ENCODE peak calls at places on chromosome 12, in four cellular contexts. D, I, J and B are unnamed samples.

GRCh38 chr12:84912191-84913142 is at the start of gene SLC6A15:
- DNase-seq in I (peak; percentile 93), J (peak; percentile 50), D (peak; percentile 85), B (no peak)

GRCh38 chr12:102343361-102344121 is 136.8 kb downstream of the IGF1 start:
- DNase-seq in I (no peak), D (no peak), J (no peak), B (no peak)

GRCh38 chr12:93839076-93839475 is 161.9 kb downstream of the CRADD start:
- DNase-seq in D (no peak), I (no peak), J (no peak), B (no peak)

GRCh38 chr12:90048918-90049317 is 340.3 kb upstream of the ATP2B1 start:
- DNase-seq in D (no peak), J (no peak), I (no peak), B (no peak)

GRCh38 chr12:62899568-62900390 is 35.2 kb downstream of the PPM1H start:
- DNase-seq in I (no peak), D (no peak), J (no peak), B (no peak)

GRCh38 chr12:52585951-52586350 is 12.3 kb upstream of the KRT74 start:
- DNase-seq in J (no peak), D (no peak), I (no peak), B (no peak)

GRCh38 chr12:109727746-109728726 is 14.4 kb downstream of the FAM222A start:
- DNase-seq in I (no peak), J (no peak), D (no peak), B (no peak)

GRCh38 chr12:50087995-50088394 is 2.9 kb downstream of the SMARCD1 start:
- DNase-seq in J (peak; percentile 56), I (no peak), D (no peak), B (no peak)

GRCh38 chr12:124683330-124683662 is 115.9 kb upstream of the NCOR2 start:
- DNase-seq in D (no peak), I (no peak), J (peak; percentile 48), B (peak; percentile 52)

GRCh38 chr12:78914859-78915331 is 50.3 kb downstream of the SYT1 start:
- DNase-seq in J (peak; percentile 6), D (no peak), I (no peak), B (no peak)

GRCh38 chr12:25459541-25459951 is 93.5 kb downstream of the LMNTD1 start:
- DNase-seq in D (no peak), I (no peak), J (no peak), B (no peak)

GRCh38 chr12:130764475-130765185 is 48.5 kb upstream of the RIMBP2 start:
- DNase-seq in I (no peak), D (no peak), J (no peak), B (no peak)

GRCh38 chr12:115710104-115710564 is 567.4 kb downstream of the MED13L start:
- DNase-seq in I (no peak), J (peak; percentile 40), D (peak; percentile 59), B (no peak)

GRCh38 chr12:53613821-53614220 is 12.4 kb downstream of the ATF7 start:
- DNase-seq in J (peak; percentile 34), I (no peak), D (no peak), B (no peak)

GRCh38 chr12:131605304-131605829 is 105.5 kb upstream of the SFSWAP start:
- DNase-seq in D (no peak), J (no peak), I (no peak), B (no peak)